ENCODE peak calls at places on chromosomes 7 and 10, in nine cellular contexts. S is suprapubic skin, Q is stomach, G is pancreas, Y is right cardiac atrium, M is Panc1, R is adrenal gland, U is neuronal stem cell, F is GM23248. H is an unnamed sample. For H3K4me1, the result is how much of the 10 kb centered on the place peaks cover.

GRCh38 chr7:151822541-151823181 is 54.3 kb downstream of the PRKAG2 start:
- DNase-seq in S (no peak), F (no peak), R (no peak), Y (no peak), U (no peak), M (no peak), G (peak), Q (no peak), H (no peak)

GRCh38 chr10:13448216-13448615 is 80.6 kb downstream of the BEND7 start:
- DNase-seq in Q (no peak), U (no peak), F (peak), S (no peak), M (no peak), Y (no peak), R (no peak), G (no peak), H (no peak)

GRCh38 chr10:67618116-67618515 is 77.9 kb downstream of the CTNNA3 start:
- DNase-seq in Q (no peak), S (no peak), G (no peak), M (no peak), F (peak), U (no peak), R (no peak), Y (no peak), H (no peak)

GRCh38 chr10:30823651-30824050 is 194.1 kb upstream of the LYZL2 start:
- DNase-seq in Q (no peak), R (no peak), S (peak), U (no peak), G (no peak), F (no peak), Y (no peak), M (no peak), H (no peak)

GRCh38 chr10:123135415-123136141 is at the start of gene HMX3:
- DNase-seq in G (no peak), S (no peak), U (no peak), F (peak), Q (no peak), M (no peak), Y (no peak), R (no peak), H (no peak)

GRCh38 chr10:96650958-96651357 is 64.1 kb upstream of the TM9SF3 start:
- DNase-seq in U (no peak), S (no peak), G (no peak), Y (no peak), M (no peak), R (no peak), Q (no peak), F (no peak), H (no peak)

GRCh38 chr10:26647602-26648244 is 49.8 kb upstream of the PDSS1 start:
- DNase-seq in R (no peak), Y (no peak), S (no peak), Q (no peak), F (no peak), U (no peak), G (no peak), M (no peak), H (no peak)

GRCh38 chr10:128721851-128722250 is 595.6 kb upstream of the MKI67 start:
- DNase-seq in F (no peak), U (no peak), Q (no peak), R (no peak), Y (no peak), G (no peak), S (no peak), M (no peak), H (no peak)

GRCh38 chr7:158190756-158191155 is 396.9 kb downstream of the PTPRN2 start:
- DNase-seq in R (no peak), Y (no peak), Q (no peak), U (no peak), S (no peak), M (no peak), G (no peak), F (no peak), H (no peak)

GRCh38 chr10:43221419-43222293 is 45.2 kb downstream of the RASGEF1A start:
- DNase-seq in S (no peak), G (peak), M (no peak), F (no peak), Q (no peak), R (no peak), U (no peak), Y (peak), H (peak)

GRCh38 chr10:1178506-1178905 is 122.3 kb downstream of the WDR37 start:
- DNase-seq in G (no peak), Y (no peak), S (no peak), R (no peak), Q (no peak), F (no peak), M (no peak), U (no peak), H (no peak)

GRCh38 chr7:45670227-45670626 is 96.1 kb downstream of the ADCY1 start:
- DNase-seq in S (peak), G (no peak), R (no peak), Y (no peak), Q (peak), U (no peak), M (no peak), F (no peak), H (no peak)

GRCh38 chr10:62514079-62514693 is 140.0 kb downstream of the ZNF365 start:
- DNase-seq in R (no peak), S (no peak), M (no peak), F (peak), G (no peak), U (no peak), Y (no peak), Q (no peak), H (no peak)

GRCh38 chr7:101804642-101805401 is 12.6 kb upstream of the CUX1 start:
- DNase-seq in U (no peak), R (no peak), S (no peak), G (no peak), Y (no peak), Q (peak), F (peak), M (no peak), H (peak)

GRCh38 chr7:108805808-108806397 is 236.2 kb downstream of the DNAJB9 start:
- DNase-seq in M (no peak), Y (no peak), U (no peak), G (no peak), Q (no peak), S (no peak), R (no peak), F (peak), H (no peak)

GRCh38 chr7:94003446-94004023 is 620 bp downstream of the BET1 start:
- DNase-seq in R (no peak), Y (no peak), Q (no peak), U (no peak), M (no peak), G (no peak), F (peak), S (no peak), H (no peak)

GRCh38 chr10:66394287-66395063 is 531.4 kb upstream of the LRRTM3 start:
- DNase-seq in M (no peak), G (no peak), Q (no peak), Y (no peak), S (no peak), F (no peak), U (no peak), R (no peak), H (no peak)

GRCh38 chr10:127254276-127254675 is 57.9 kb upstream of the INSYN2A start:
- DNase-seq in Y (no peak), F (no peak), U (no peak), Q (no peak), R (no peak), G (no peak), S (no peak), M (no peak), H (no peak)

GRCh38 chr7:115047968-115048720 is 126.2 kb downstream of the MDFIC start:
- DNase-seq in Q (no peak), R (no peak), M (no peak), Y (no peak), F (peak), G (no peak), U (no peak), S (no peak), H (no peak)

GRCh38 chr7:12927635-12928434 is 240.4 kb downstream of the ARL4A start:
- DNase-seq in F (no peak), Y (no peak), Q (no peak), S (no peak), R (no peak), G (no peak), U (no peak), M (no peak), H (no peak)

GRCh38 chr7:16847381-16847860 is 34.4 kb downstream of the AGR3 start:
- DNase-seq in G (peak), S (no peak), U (no peak), Q (peak), R (no peak), M (peak), F (no peak), Y (no peak), H (peak)

GRCh38 chr7:27245798-27246691 is 3.4 kb downstream of the EVX1 start:
- DNase-seq in Y (no peak), G (no peak), S (no peak), M (no peak), U (no peak), R (no peak), F (peak), Q (no peak), H (peak)

GRCh38 chr10:12922117-12922900 is 79.2 kb downstream of the CCDC3 start:
- DNase-seq in Y (no peak), Q (no peak), M (no peak), S (no peak), U (no peak), G (no peak), F (no peak), R (no peak), H (no peak)

GRCh38 chr7:73904219-73905136 is 43.5 kb downstream of the TMEM270 start:
- DNase-seq in M (no peak), R (no peak), U (no peak), G (no peak), F (peak), S (peak), Y (no peak), Q (no peak), H (no peak)

GRCh38 chr10:110834622-110835219 is 37.0 kb upstream of the PDCD4 start:
- DNase-seq in M (no peak), S (no peak), G (peak), Q (peak), Y (peak), R (no peak), F (no peak), U (peak), H (peak)

GRCh38 chr7:305410-306151 is 15.6 kb downstream of the FOXL3 start:
- DNase-seq in U (no peak), Y (no peak), F (no peak), M (no peak), Q (no peak), S (no peak), G (no peak), R (no peak), H (no peak)

GRCh38 chr10:73577788-73578187 is 13.4 kb downstream of the USP54 start:
- DNase-seq in G (peak), R (peak), Q (peak), Y (peak), M (no peak), F (peak), U (no peak), S (no peak), H (peak)

GRCh38 chr10:69101451-69102095 is 13.7 kb downstream of the SRGN start:
- DNase-seq in U (no peak), Q (no peak), S (peak), G (no peak), F (peak), M (no peak), R (no peak), Y (no peak), H (no peak)

GRCh38 chr10:8405551-8405950 is 351.1 kb downstream of the GATA3 start:
- DNase-seq in Y (no peak), S (no peak), M (no peak), G (no peak), U (no peak), Q (no peak), R (no peak), F (no peak), H (no peak)

GRCh38 chr7:7970113-7970619 is 1.6 kb downstream of the GLCCI1 start:
- DNase-seq in Q (no peak), Y (no peak), G (no peak), M (no peak), U (peak), F (peak), S (no peak), R (no peak), H (no peak)

GRCh38 chr10:92689663-92690210 is at the start of gene HHEX:
- DNase-seq in Y (peak), S (no peak), R (peak), Q (peak), G (peak), M (no peak), U (peak), F (peak), H (peak)

GRCh38 chr7:605661-606450 is 86.2 kb upstream of the PDGFA start:
- DNase-seq in Q (no peak), R (no peak), F (no peak), Y (no peak), U (no peak), S (no peak), G (no peak), M (no peak), H (no peak)

GRCh38 chr7:3408814-3409595 is 108.0 kb downstream of the SDK1 start:
- DNase-seq in U (no peak), F (no peak), R (no peak), G (no peak), S (no peak), Q (no peak), M (no peak), Y (no peak), H (no peak)

GRCh38 chr7:117567781-117568180 is 88.0 kb downstream of the CFTR start:
- DNase-seq in S (no peak), U (no peak), Y (no peak), G (no peak), R (no peak), Q (no peak), F (no peak), M (no peak), H (no peak)

GRCh38 chr10:110081914-110082313 is 74.1 kb downstream of the ADD3 start:
- DNase-seq in U (no peak), G (no peak), M (no peak), Y (peak), Q (no peak), F (peak), R (peak), S (no peak), H (no peak)

GRCh38 chr10:21401196-21401595 is 124.3 kb downstream of the SKIDA1 start:
- DNase-seq in S (no peak), R (peak), M (no peak), Y (no peak), Q (no peak), G (no peak), F (peak), U (no peak), H (no peak)

GRCh38 chr7:151304856-151305255 is 36.8 kb upstream of the NUB1 start:
- DNase-seq in S (no peak), Q (no peak), G (no peak), F (peak), M (no peak), Y (no peak), U (no peak), R (no peak), H (no peak)

GRCh38 chr10:125084191-125085186 is 75.9 kb downstream of the CTBP2 start:
- DNase-seq in Q (peak), S (no peak), R (peak), G (peak), M (peak), F (peak), Y (peak), U (no peak), H (no peak)
- H3K4me1 ChIP-seq in Q (under half), S (under half), R (half or more), G (under half), M (under half), F (under half), Y (under half), U (under half), H (under half)

GRCh38 chr10:103812431-103812830 is 42.9 kb downstream of the SH3PXD2A start:
- DNase-seq in Y (peak), M (no peak), S (no peak), R (peak), F (no peak), G (no peak), U (no peak), Q (no peak), H (peak)
- H3K4me1 ChIP-seq in Y (under half), M (under half), S (under half), R (under half), F (under half), G (under half), U (under half), Q (under half), H (under half)

DNA sequence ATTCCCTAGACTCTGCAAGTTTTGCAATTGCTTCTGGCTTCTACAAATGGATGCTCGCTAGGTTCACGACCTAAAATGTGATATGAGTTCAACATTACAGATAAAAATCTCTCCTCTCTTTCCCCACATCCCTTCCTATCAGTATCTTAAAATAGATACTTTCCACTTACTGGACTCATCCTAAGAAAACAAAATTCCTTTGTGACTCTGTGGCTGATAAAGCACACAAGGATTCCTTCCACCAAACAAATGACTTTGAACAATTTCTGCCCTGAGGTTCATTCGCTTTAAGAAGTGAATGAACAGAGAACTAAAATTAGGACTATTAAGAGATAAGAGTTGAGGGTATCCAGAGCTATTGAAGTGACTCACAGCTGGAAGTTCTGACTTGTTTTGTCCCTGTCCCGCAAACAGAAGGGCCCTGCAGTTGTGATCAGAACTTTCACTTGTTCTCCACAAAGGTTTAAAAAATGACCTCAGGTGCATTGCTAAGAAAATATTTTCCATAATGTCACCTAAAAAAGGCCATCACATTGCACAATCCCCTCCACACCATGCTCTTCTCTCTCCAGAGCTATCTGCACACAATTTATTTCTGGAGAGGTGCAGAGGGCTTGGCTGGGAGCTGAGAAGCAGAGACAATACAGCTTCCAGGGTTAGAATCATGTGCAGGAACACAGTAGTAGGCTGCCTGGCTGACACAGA is 96.1 kb downstream of the PIP4K2A start:
- DNase-seq in G (no peak), F (peak), U (no peak), S (no peak), M (no peak), Y (no peak), Q (no peak), R (peak), H (no peak)
- H3K4me1 ChIP-seq in G (under half), F (half or more), U (under half), S (under half), M (half or more), Y (under half), Q (under half), R (half or more), H (under half)

GRCh38 chr10:101001225-101002035 is 1.8 kb downstream of the LZTS2 start:
- DNase-seq in Q (peak), R (peak), G (peak), Y (peak), S (peak), U (no peak), F (peak), M (no peak), H (peak)
- H3K4me1 ChIP-seq in Q (under half), R (under half), G (under half), Y (under half), S (half or more), U (under half), F (under half), M (under half), H (under half)

DNA sequence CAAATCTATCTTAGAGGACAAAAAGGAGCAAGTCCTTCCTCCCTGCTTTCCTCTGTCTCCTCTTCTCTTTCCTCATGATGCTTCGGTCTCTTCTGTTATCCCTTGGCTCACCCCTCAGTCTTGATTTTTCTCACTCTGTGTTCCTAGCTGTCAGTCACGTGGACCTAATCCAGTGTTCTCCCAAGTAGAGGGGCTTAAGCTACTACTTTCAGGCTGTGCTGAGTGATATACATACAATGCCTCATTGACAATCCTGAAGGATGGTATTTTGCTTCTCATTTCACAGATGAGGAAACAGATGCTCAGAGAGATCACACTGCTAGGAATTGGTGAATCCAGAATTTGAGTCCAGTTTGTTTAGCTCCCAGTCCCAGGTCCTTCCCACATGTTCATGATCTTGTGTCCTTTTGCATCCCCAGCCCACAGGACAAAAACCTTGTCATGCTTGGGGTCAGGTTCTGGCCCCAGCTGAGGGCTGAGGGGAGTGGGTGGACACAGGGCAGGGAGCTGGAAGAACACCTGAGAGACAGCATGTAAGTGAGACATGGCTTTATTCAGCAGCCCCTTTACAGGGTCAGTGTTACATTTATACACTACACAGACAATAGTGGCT is 50.5 kb upstream of the KMT2E start:
- DNase-seq in G (no peak), U (no peak), R (no peak), S (no peak), Q (no peak), Y (no peak), F (no peak), M (no peak), H (no peak)
- H3K4me1 ChIP-seq in G (under half), U (under half), R (under half), S (half or more), Q (under half), Y (under half), F (under half), M (under half), H (under half)

GRCh38 chr10:97892506-97892905 is 42.9 kb downstream of the GOLGA7B start:
- DNase-seq in F (no peak), Y (no peak), S (no peak), R (no peak), G (no peak), U (no peak), M (no peak), Q (no peak), H (no peak)
- H3K4me1 ChIP-seq in F (under half), Y (under half), S (under half), R (under half), G (under half), U (under half), M (under half), Q (under half), H (under half)

GRCh38 chr7:122791959-122792545 is 89.3 kb upstream of the RNF148 start:
- DNase-seq in Y (no peak), R (no peak), U (peak), F (no peak), Q (no peak), S (no peak), M (no peak), G (no peak), H (no peak)

GRCh38 chr7:122790132-122790531 is 87.4 kb upstream of the RNF148 start:
- DNase-seq in Q (no peak), G (no peak), Y (no peak), U (no peak), F (no peak), S (no peak), R (no peak), M (no peak), H (no peak)

DNA sequence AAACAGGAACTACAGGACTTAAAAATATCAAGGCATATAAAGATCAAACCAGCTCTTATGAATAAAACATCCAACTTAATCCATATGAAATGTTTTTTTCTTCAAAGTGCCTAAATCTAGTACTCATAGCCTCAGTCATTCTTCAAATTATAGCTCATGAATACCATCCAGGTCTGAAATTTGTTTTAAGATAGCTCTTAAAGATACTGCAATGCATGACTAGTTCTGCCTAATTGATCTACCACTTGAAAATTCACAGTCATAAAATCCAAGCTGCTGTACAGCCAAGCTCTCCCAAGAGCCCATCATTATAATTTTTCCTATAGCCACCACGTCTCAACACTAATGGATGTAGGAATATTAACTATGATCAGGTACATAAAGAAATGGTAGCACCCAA is 87.8 kb upstream of the RNF148 start:
- DNase-seq in S (no peak), G (no peak), U (no peak), R (no peak), M (no peak), Y (no peak), F (no peak), Q (no peak), H (no peak)
- H3K4me1 ChIP-seq in S (under half), G (under half), U (under half), R (under half), M (under half), Y (under half), F (under half), Q (under half), H (under half)